ENCODE peak calls at places on chromosome 21, in five cellular contexts. P is upper lobe of left lung, E is breast epithelium, V is stomach, B is tibial nerve. F is an unnamed sample.
A peak's percentile ranks its signal among the peaks of the same experiment; 100 is the strongest.

GRCh38 chr21:20459838-20460237 is 538.4 kb upstream of the NCAM2 start:
- DNase-seq in P (no peak), E (no peak), V (no peak), B (no peak), F (no peak)

GRCh38 chr21:35448876-35449599 is 399.9 kb upstream of the RUNX1 start:
- DNase-seq in P (no peak), E (no peak), V (no peak), B (no peak), F (no peak)

GRCh38 chr21:18026359-18026758 is 207.2 kb upstream of the C21orf91 start:
- DNase-seq in P (no peak), E (no peak), V (no peak), B (no peak), F (no peak)

GRCh38 chr21:42466700-42467612 is 29.1 kb downstream of the RSPH1 start:
- DNase-seq in P (no peak), E (no peak), V (no peak), B (no peak), F (no peak)

GRCh38 chr21:41987310-41987709 is 22.9 kb downstream of the ZBTB21 start:
- DNase-seq in P (no peak), E (no peak), V (no peak), B (no peak), F (no peak)

GRCh38 chr21:14057313-14057712 is 153.4 kb downstream of the LIPI start:
- DNase-seq in P (peak; percentile 53), E (no peak), V (no peak), B (no peak), F (peak; percentile 72)

GRCh38 chr21:17848228-17848627 is 29.1 kb upstream of the C21orf91 start:
- DNase-seq in P (no peak), E (peak; percentile 18), V (no peak), B (peak; percentile 14), F (no peak)

GRCh38 chr21:23534833-23535232 is 2072.4 kb downstream of the MRPL39 start:
- DNase-seq in P (no peak), E (no peak), V (no peak), B (no peak), F (no peak)

GRCh38 chr21:20882462-20883415 is 115.5 kb upstream of the NCAM2 start:
- DNase-seq in P (no peak), E (no peak), V (peak; percentile 47), B (peak; percentile 46), F (no peak)

GRCh38 chr21:23111070-23111605 is 2112.9 kb downstream of the NCAM2 start:
- DNase-seq in P (no peak), E (no peak), V (no peak), B (no peak), F (no peak)

GRCh38 chr21:37101384-37101783 is 28.3 kb downstream of the TTC3 start:
- DNase-seq in P (no peak), E (no peak), V (no peak), B (no peak), F (no peak)

GRCh38 chr21:41668686-41669532 is 97.9 kb downstream of the RIPK4 start:
- DNase-seq in P (no peak), E (no peak), V (no peak), B (no peak), F (peak; percentile 66)

GRCh38 chr21:41979751-41980369 is 26.0 kb upstream of the C2CD2 start:
- DNase-seq in P (no peak), E (peak; percentile 11), V (no peak), B (no peak), F (no peak)

GRCh38 chr21:36477001-36477400 is 2.9 kb downstream of the CLDN14 start:
- DNase-seq in P (no peak), E (no peak), V (no peak), B (no peak), F (no peak)

GRCh38 chr21:30408782-30409494 is 13.1 kb downstream of the KRTAP13-1 start:
- DNase-seq in P (peak; percentile 31), E (peak; percentile 23), V (peak; percentile 66), B (no peak), F (no peak)

GRCh38 chr21:27831821-27832569 is 865.1 kb upstream of the ADAMTS5 start:
- DNase-seq in P (no peak), E (no peak), V (no peak), B (no peak), F (no peak)

DNA sequence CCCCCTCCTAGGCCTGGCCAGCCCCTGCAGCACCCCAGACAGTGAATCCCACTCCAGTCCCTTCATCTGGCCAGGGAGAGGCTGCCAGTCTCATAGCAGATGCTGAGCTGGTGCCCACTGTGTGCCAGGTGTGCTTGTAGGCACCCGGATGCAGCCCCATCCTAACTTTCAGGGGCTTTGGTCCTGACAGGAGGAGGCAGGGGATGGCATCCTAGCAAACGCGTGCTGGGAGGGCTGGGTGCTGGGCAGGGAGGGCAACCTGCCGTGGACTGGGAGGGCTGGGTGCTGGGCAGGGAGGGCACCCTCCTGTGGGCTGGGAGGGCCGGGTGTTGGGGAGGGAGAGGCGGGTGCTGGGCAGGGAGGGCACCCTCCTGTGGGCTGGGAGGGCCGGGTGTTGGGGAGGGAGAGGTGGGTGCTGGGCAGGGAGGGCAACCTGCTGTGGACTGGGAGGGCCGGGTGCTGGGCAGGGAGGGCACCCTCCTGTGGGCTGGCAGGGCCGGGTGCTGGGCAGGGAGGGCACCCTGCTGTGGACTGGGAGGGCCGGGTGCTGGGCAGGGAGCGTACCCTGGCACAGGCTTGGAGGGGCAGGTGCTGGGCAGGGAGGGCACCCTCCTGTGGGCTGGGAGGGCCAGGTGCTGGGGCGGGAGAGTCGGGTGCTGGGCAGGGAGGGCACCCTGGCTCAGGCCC is 35.3 kb downstream of the SLC19A1 start:
- DNase-seq in P (peak; percentile 74), E (no peak), V (no peak), B (no peak), F (peak; percentile 73)
- TF ChIP-seq POLR2A in P (no peak), E (no peak), V (no peak), B (no peak), F (no peak)

GRCh38 chr21:15775291-15775690 is 45.5 kb downstream of the USP25 start:
- DNase-seq in P (no peak), E (no peak), V (no peak), B (no peak), F (no peak)

GRCh38 chr21:15771311-15771710 is 41.5 kb downstream of the USP25 start:
- DNase-seq in P (no peak), E (no peak), V (no peak), B (no peak), F (no peak)

GRCh38 chr21:15774590-15774989 is 44.8 kb downstream of the USP25 start:
- DNase-seq in P (no peak), E (no peak), V (no peak), B (no peak), F (no peak)

GRCh38 chr21:15772654-15773053 is 42.9 kb downstream of the USP25 start:
- DNase-seq in P (no peak), E (no peak), V (no peak), B (no peak), F (no peak)

DNA sequence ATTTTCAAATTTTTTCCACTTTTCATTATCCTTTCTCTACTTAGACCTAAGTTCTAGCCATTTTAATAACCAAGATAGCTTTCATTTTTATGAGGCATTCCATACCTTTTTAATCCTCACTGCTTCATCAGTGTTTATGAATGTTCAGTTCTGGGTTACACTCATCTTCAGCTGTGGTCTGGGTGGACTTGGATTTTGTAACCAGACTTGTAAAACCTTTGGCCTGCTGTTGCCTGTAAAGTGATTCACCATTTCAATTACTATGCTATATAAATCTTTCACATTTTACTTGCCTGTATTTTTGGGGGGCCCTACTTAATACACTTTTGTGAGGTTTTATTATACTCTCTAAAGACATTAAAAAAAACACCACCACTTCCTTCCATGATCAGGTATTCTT is 46.2 kb downstream of the USP25 start:
- DNase-seq in P (no peak), E (no peak), V (no peak), B (no peak), F (no peak)
- TF ChIP-seq POLR2A in P (no peak), E (no peak), V (no peak), B (no peak), F (no peak)

GRCh38 chr21:38813554-38813953 is 7.8 kb downstream of the ETS2 start:
- DNase-seq in P (no peak), E (no peak), V (no peak), B (no peak), F (no peak)

GRCh38 chr21:38816400-38816973 is 10.8 kb downstream of the ETS2 start:
- DNase-seq in P (no peak), E (no peak), V (no peak), B (no peak), F (no peak)

GRCh38 chr21:38813143-38813542 is 7.4 kb downstream of the ETS2 start:
- DNase-seq in P (no peak), E (no peak), V (no peak), B (no peak), F (no peak)

GRCh38 chr21:38814126-38815059 is 8.7 kb downstream of the ETS2 start:
- DNase-seq in P (no peak), E (no peak), V (no peak), B (no peak), F (no peak)

DNA sequence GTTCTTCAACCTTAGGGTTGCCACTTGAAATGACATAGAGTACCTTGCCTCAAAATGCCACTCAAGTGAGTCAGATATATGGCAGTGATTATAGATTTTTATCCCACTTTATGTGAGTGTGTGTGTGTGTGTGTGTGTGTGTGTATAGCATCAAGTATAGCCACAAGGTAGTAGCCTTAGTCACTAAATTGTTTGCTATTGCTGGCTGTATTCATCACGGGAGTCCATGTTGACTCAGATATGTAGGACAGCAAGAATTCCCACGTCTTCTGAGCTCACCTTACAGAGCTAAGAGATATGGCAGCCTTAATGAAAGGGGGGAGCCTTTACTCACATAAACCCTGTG is 9.3 kb downstream of the ETS2 start:
- DNase-seq in P (no peak), E (no peak), V (no peak), B (no peak), F (no peak)
- TF ChIP-seq POLR2A in P (no peak), E (no peak), V (no peak), B (no peak), F (no peak)

GRCh38 chr21:45554477-45555175 is 12.4 kb upstream of the SLC19A1 start:
- DNase-seq in P (peak; percentile 99), E (peak; percentile 61), V (peak; percentile 86), B (peak; percentile 75), F (peak; percentile 98)

GRCh38 chr21:45556645-45557601 is 14.7 kb upstream of the SLC19A1 start:
- DNase-seq in P (peak; percentile 76), E (no peak), V (no peak), B (no peak), F (peak; percentile 84)

GRCh38 chr21:45555251-45555556 is 13.0 kb upstream of the SLC19A1 start:
- DNase-seq in P (no peak), E (no peak), V (no peak), B (no peak), F (no peak)

GRCh38 chr21:45556302-45556644 is 14.0 kb upstream of the SLC19A1 start:
- DNase-seq in P (no peak), E (no peak), V (no peak), B (no peak), F (no peak)

DNA sequence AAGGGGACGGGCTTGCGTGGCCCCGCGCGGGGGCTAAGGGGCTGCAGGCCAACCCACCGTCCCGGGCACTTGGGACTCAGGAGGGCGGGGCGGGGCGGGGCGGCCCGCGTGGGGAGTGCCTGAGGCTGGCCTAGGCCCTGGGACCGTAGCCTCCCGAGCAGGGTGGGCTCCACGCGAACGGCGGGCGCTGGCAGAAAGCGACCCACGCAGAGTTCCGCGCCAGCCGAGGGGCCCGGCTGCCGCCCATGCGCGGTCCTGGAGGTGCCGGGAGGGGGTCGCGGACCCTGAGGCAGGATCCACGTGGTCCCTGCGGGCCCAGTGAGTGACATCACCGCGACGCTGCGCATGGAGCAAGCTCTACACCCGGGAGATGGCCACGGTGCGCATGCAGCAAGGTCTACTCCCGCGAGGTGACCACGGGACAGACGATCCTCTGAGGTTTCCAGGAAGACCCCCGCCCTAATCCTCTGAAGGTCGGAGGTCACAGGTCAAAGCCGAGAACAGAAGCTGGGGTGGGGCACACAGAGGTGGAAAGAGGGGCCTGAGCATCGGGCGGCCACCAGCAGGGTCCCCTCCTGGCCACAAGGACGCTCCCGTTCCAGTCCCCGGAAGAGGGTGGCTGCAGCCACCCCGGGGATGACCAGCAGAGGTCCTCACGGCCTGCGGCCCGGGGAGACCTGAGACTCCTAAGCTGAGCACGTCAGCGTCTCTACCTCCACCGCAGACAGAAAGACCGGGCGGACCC is 13.5 kb upstream of the SLC19A1 start:
- DNase-seq in P (peak; percentile 92), E (peak; percentile 66), V (peak; percentile 89), B (no peak), F (peak; percentile 95)
- TF ChIP-seq POLR2A in P (no peak), E (no peak), V (no peak), B (no peak), F (no peak)

F was measured in spleen.